ENCODE peak calls at places on chromosomes 13 and 19, in five cellular contexts. M is IMR-90, P is sigmoid colon, A is neural progenitor cell, H is H1. Z is an unnamed sample. For H3K4me1, the result is how much of the 10 kb centered on the place peaks cover.

GRCh38 chr19:3451451-3451866 is 28.9 kb downstream of the SMIM24 start:
- DNase-seq in M (no peak), P (no peak), A (no peak), H (no peak), Z (no peak)

GRCh38 chr13:51425410-51426042 is 27.3 kb downstream of the INTS6 start:
- DNase-seq in M (peak), P (no peak), A (no peak), H (no peak), Z (no peak)

GRCh38 chr19:2613507-2614295 is 88.8 kb downstream of the GNG7 start:
- DNase-seq in M (peak), P (peak), A (peak), H (peak), Z (no peak)

GRCh38 chr13:80251403-80251802 is 89.5 kb downstream of the SPRY2 start:
- DNase-seq in M (peak), P (no peak), A (peak), H (no peak), Z (no peak)

GRCh38 chr13:29676535-29676934 is 81.0 kb upstream of the SLC7A1 start:
- DNase-seq in M (peak), P (no peak), A (no peak), H (no peak), Z (no peak)

GRCh38 chr13:75530536-75530935 is 7.1 kb downstream of the COMMD6 start:
- DNase-seq in M (no peak), P (no peak), A (no peak), H (no peak), Z (no peak)

GRCh38 chr19:32719611-32720059 is at the start of gene TDRD12:
- DNase-seq in M (no peak), P (no peak), A (no peak), H (peak), Z (no peak)

GRCh38 chr19:7461841-7462629 is 26.8 kb downstream of the PEX11G start:
- DNase-seq in M (no peak), P (no peak), A (peak), H (peak), Z (no peak)

GRCh38 chr13:109576331-109576813 is 210.0 kb downstream of the IRS2 start:
- DNase-seq in M (no peak), P (no peak), A (no peak), H (no peak), Z (peak)

GRCh38 chr19:19138110-19138981 is at the start of gene TMEM161A:
- DNase-seq in M (peak), P (peak), A (peak), H (peak), Z (peak)

GRCh38 chr13:75197803-75198202 is 284.2 kb downstream of the TBC1D4 start:
- DNase-seq in M (no peak), P (no peak), A (no peak), H (no peak), Z (no peak)

GRCh38 chr19:38265213-38265861 is 964 bp downstream of the SPINT2 start:
- DNase-seq in M (no peak), P (no peak), A (no peak), H (no peak), Z (peak)

GRCh38 chr19:18322318-18322758 is 538 bp downstream of the LSM4 start:
- DNase-seq in M (peak), P (no peak), A (peak), H (no peak), Z (peak)

GRCh38 chr13:25085125-25085742 is 10.7 kb upstream of the PABPC3 start:
- DNase-seq in M (peak), P (no peak), A (peak), H (no peak), Z (peak)

GRCh38 chr19:35879770-35880317 is 11.5 kb downstream of the APLP1 start:
- DNase-seq in M (peak), P (peak), A (peak), H (peak), Z (peak)

GRCh38 chr19:31253816-31254551 is 95.3 kb downstream of the TSHZ3 start:
- DNase-seq in M (peak), P (no peak), A (no peak), H (no peak), Z (no peak)

GRCh38 chr13:93687261-93687660 is 460.7 kb downstream of the GPC6 start:
- DNase-seq in M (peak), P (no peak), A (no peak), H (no peak), Z (no peak)

GRCh38 chr13:100528820-100529219 is 59.8 kb downstream of the GGACT start:
- DNase-seq in M (no peak), P (no peak), A (no peak), H (no peak), Z (no peak)

GRCh38 chr13:37202264-37202663 is 96.8 kb upstream of the CSNK1A1L start:
- DNase-seq in M (peak), P (no peak), A (no peak), H (no peak), Z (no peak)

GRCh38 chr13:67515895-67516294 is 285.8 kb upstream of the PCDH9 start:
- DNase-seq in M (peak), P (no peak), A (no peak), H (no peak), Z (no peak)

GRCh38 chr13:49082653-49083536 is 107.2 kb downstream of the FNDC3A start:
- DNase-seq in M (peak), P (no peak), A (no peak), H (no peak), Z (no peak)

GRCh38 chr19:38657633-38658222 is 10.3 kb downstream of the ACTN4 start:
- DNase-seq in M (peak), P (no peak), A (peak), H (no peak), Z (no peak)

GRCh38 chr19:12994701-12995595 is at the start of gene NFIX:
- DNase-seq in M (peak), P (peak), A (peak), H (no peak), Z (peak)

GRCh38 chr13:84127597-84128128 is 245.4 kb upstream of the SLITRK1 start:
- DNase-seq in M (no peak), P (no peak), A (no peak), H (no peak), Z (no peak)

GRCh38 chr19:5972355-5972731 is 5.6 kb downstream of the RANBP3 start:
- DNase-seq in M (no peak), P (no peak), A (no peak), H (no peak), Z (no peak)

GRCh38 chr19:55311797-55312196 is 13.3 kb downstream of the TMEM150B start:
- DNase-seq in M (no peak), P (no peak), A (no peak), H (no peak), Z (no peak)

GRCh38 chr13:109211616-109212015 is 574.8 kb downstream of the IRS2 start:
- DNase-seq in M (no peak), P (no peak), A (peak), H (no peak), Z (no peak)

GRCh38 chr19:41928754-41929535 is 696 bp upstream of the ERFL start:
- DNase-seq in M (no peak), P (no peak), A (peak), H (no peak), Z (peak)

GRCh38 chr19:28171983-28172382 is 1041.0 kb downstream of the UQCRFS1 start:
- DNase-seq in M (no peak), P (no peak), A (no peak), H (no peak), Z (no peak)

GRCh38 chr13:29733069-29733700 is 117.2 kb downstream of the UBL3 start:
- DNase-seq in M (no peak), P (no peak), A (no peak), H (no peak), Z (no peak)

GRCh38 chr19:41937976-41938375 is 9.7 kb upstream of the ERFL start:
- DNase-seq in M (no peak), P (no peak), A (no peak), H (no peak), Z (no peak)

GRCh38 chr13:48333976-48334375 is 30.4 kb downstream of the RB1 start:
- DNase-seq in M (peak), P (no peak), A (no peak), H (no peak), Z (no peak)

GRCh38 chr19:55344444-55344843 is 4.8 kb downstream of the KMT5C start:
- DNase-seq in M (no peak), P (no peak), A (no peak), H (no peak), Z (no peak)

DNA sequence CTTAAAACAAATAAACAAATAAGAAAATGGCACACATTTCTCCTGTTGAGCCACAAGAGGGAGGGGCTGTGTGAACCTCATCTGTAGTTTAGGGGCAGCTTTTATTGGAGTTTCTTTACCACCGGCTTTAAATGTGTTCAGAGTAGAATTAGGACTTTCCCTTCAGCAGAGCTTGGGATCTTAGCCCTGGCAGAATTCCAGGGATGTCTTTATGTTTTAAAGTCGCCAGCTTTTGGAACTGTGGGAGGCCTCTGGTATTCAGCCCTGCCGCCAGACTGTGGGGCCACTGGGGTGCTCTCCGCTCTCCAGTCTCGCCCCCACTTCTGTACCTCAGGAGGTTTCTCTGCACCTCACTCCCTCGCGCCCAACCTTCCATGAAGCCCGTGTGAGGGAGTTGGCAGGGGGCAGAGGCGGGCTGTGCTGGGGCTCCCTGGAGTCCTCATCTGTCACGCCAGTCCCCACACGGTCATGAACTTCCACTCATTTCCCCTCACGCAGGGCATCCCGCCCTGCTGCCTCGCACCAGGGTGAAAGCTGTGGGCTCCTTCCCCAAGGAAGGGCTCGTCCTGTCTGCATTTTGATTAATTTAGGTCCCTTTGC is 31.5 kb downstream of the CCDC8 start:
- DNase-seq in M (no peak), P (peak), A (no peak), H (no peak), Z (no peak)
- H3K4me1 ChIP-seq in M (under half), P (under half), A (under half), H (under half), Z (under half)

DNA sequence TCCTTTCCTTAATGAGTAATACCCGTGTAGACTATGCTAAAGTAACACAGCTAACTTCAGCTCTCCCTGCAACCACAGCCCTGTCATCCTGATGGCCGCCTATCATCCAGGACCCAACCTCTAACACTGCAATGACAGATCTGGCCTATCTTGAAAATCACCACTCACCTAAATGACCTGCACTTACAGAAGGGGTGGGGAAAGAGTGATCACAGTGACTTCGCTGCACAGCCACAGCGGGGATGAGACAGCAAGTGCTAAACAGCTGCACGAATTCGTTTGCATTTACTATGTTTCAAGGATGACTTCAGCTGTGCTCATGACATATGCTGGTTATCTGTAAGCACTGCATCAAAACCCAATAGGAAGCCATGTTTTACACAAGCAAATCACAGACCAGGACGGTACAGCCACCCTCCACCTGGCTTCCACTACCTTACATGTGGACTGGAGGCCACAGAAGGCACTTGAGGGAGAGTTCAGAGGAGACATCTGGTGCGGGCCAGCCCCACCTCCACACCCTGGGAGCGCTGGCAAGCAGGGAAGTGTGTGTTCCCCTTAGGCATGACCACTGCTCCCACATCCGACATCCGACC is 95.9 kb downstream of the STK24 start:
- DNase-seq in M (peak), P (peak), A (no peak), H (no peak), Z (no peak)
- H3K4me1 ChIP-seq in M (under half), P (half or more), A (half or more), H (under half), Z (under half)

GRCh38 chr13:106525865-106526264 is 9.6 kb downstream of the EFNB2 start:
- DNase-seq in M (no peak), P (no peak), A (no peak), H (no peak), Z (peak)
- H3K4me1 ChIP-seq in M (under half), P (under half), A (half or more), H (under half), Z (under half)

GRCh38 chr13:41645313-41645712 is 188.0 kb downstream of the RGCC start:
- DNase-seq in M (peak), P (peak), A (no peak), H (no peak), Z (no peak)
- H3K4me1 ChIP-seq in M (under half), P (half or more), A (under half), H (under half), Z (under half)

GRCh38 chr19:10271543-10272086 is 695 bp downstream of the ICAM1 start:
- DNase-seq in M (peak), P (no peak), A (no peak), H (no peak), Z (peak)
- H3K4me1 ChIP-seq in M (under half), P (under half), A (under half), H (under half), Z (under half)

GRCh38 chr19:1468274-1469199 is 10.5 kb downstream of the C19orf25 start:
- DNase-seq in M (peak), P (no peak), A (peak), H (peak), Z (no peak)
- H3K4me1 ChIP-seq in M (under half), P (half or more), A (under half), H (under half), Z (under half)

GRCh38 chr19:29393915-29394460 is 131.8 kb upstream of the VSTM2B start:
- DNase-seq in M (no peak), P (no peak), A (peak), H (no peak), Z (no peak)
- H3K4me1 ChIP-seq in M (under half), P (under half), A (under half), H (under half), Z (under half)

GRCh38 chr19:14419038-14419813 is at the start of gene DDX39A:
- DNase-seq in M (peak), P (peak), A (peak), H (peak), Z (peak)
- H3K4me1 ChIP-seq in M (under half), P (under half), A (under half), H (under half), Z (under half)

GRCh38 chr19:44596428-44597130 is 16.8 kb upstream of the IGSF23 start:
- DNase-seq in M (no peak), P (no peak), A (no peak), H (no peak), Z (peak)
- H3K4me1 ChIP-seq in M (under half), P (under half), A (under half), H (under half), Z (under half)